ENCODE peak calls at places on chromosome 4, in four cellular contexts. Z is Panc1, S is HepG2, Q is K562. C is an unnamed sample. For H3K4me1, the result is how much of the 10 kb centered on the place peaks cover.

GRCh38 chr4:79597266-79597665 is 189.2 kb upstream of the GK2 start:
- DNase-seq in Z (no peak), S (no peak), Q (peak), C (no peak)

GRCh38 chr4:83661359-83661758 is 125.5 kb downstream of the GPAT3 start:
- DNase-seq in Z (no peak), S (no peak), Q (no peak), C (no peak)

GRCh38 chr4:41380758-41381157 is 124.0 kb downstream of the UCHL1 start:
- DNase-seq in Z (no peak), S (no peak), Q (no peak), C (no peak)

GRCh38 chr4:5712517-5712916 is 1.5 kb downstream of the EVC start:
- DNase-seq in Z (no peak), S (no peak), Q (no peak), C (no peak)

GRCh38 chr4:36476135-36476534 is 194.7 kb downstream of the DTHD1 start:
- DNase-seq in Z (no peak), S (no peak), Q (no peak), C (no peak)

GRCh38 chr4:40202474-40202873 is 5.6 kb downstream of the RHOH start:
- DNase-seq in Z (no peak), S (no peak), Q (no peak), C (no peak)

GRCh38 chr4:127601029-127601428 is 31.7 kb upstream of the INTU start:
- DNase-seq in Z (no peak), S (no peak), Q (no peak), C (no peak)

GRCh38 chr4:145878501-145879435 is 59.9 kb downstream of the ZNF827 start:
- DNase-seq in Z (no peak), S (no peak), Q (no peak), C (no peak)

GRCh38 chr4:76195326-76195725 is 18.3 kb downstream of the SCARB2 start:
- DNase-seq in Z (no peak), S (no peak), Q (no peak), C (no peak)

GRCh38 chr4:39621582-39621981 is 17.1 kb downstream of the SMIM14 start:
- DNase-seq in Z (no peak), S (peak), Q (peak), C (peak)

GRCh38 chr4:107391630-107392028 is 328.4 kb downstream of the PAPSS1 start:
- DNase-seq in Z (no peak), S (no peak), Q (no peak), C (no peak)

GRCh38 chr4:165031436-165032211 is at the start of gene TRIM60:
- DNase-seq in Z (no peak), S (no peak), Q (no peak), C (no peak)

GRCh38 chr4:48033825-48034413 is 17.3 kb downstream of the NIPAL1 start:
- DNase-seq in Z (no peak), S (peak), Q (peak), C (peak)

GRCh38 chr4:1706358-1706757 is 5.8 kb downstream of the SLBP start:
- DNase-seq in Z (no peak), S (no peak), Q (no peak), C (no peak)

GRCh38 chr4:105058177-105058812 is 88.4 kb upstream of the TET2 start:
- DNase-seq in Z (no peak), S (no peak), Q (peak), C (peak)

GRCh38 chr4:56870927-56871326 is 36.8 kb upstream of the REST start:
- DNase-seq in Z (no peak), S (no peak), Q (no peak), C (no peak)

GRCh38 chr4:153776601-153777000 is 12.3 kb downstream of the SFRP2 start:
- DNase-seq in Z (no peak), S (no peak), Q (no peak), C (no peak)

GRCh38 chr4:87982036-87982435 is 6.5 kb downstream of the SPP1 start:
- DNase-seq in Z (no peak), S (no peak), Q (no peak), C (no peak)

GRCh38 chr4:126215759-126216158 is 901.0 kb downstream of the FAT4 start:
- DNase-seq in Z (no peak), S (no peak), Q (no peak), C (no peak)

GRCh38 chr4:105179539-105180401 is 33.1 kb downstream of the TET2 start:
- DNase-seq in Z (no peak), S (peak), Q (no peak), C (no peak)

GRCh38 chr4:152032722-152033131 is 271.9 kb upstream of the GATB start:
- DNase-seq in Z (no peak), S (no peak), Q (no peak), C (no peak)

GRCh38 chr4:165207016-165207430 is 338 bp upstream of the KLHL2 start:
- DNase-seq in Z (no peak), S (no peak), Q (peak), C (no peak)

GRCh38 chr4:55635760-55636621 is at the start of gene NMU:
- DNase-seq in Z (no peak), S (peak), Q (peak), C (peak)
- H3K4me3 ChIP-seq in Z (peak), S (peak), Q (peak), C (peak)

DNA sequence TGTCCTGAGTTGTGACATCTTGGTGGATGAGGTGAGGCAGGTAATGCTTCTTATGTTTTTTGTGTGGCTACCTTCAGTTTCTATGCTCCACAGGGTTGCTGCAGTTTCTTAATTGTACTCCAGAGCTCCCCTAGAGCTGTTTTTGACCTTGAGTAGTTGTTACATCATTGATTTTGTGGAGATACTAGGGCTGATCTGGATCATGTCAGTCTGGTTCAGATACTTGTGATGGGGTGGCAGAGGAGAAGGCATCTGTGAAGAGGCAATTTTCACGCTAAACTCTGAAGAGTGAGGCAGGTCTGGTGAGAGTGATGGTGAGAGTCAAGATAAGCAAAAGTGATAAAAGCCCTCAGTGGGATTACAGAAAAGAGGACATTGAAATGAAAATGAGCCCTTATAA is 1180.2 kb downstream of the RAPGEF2 start:
- DNase-seq in Z (no peak), S (no peak), Q (no peak), C (no peak)
- TF ChIP-seq TCF7L2 in Z (no peak), S (no peak), Q (no peak), C (no peak)

DNA sequence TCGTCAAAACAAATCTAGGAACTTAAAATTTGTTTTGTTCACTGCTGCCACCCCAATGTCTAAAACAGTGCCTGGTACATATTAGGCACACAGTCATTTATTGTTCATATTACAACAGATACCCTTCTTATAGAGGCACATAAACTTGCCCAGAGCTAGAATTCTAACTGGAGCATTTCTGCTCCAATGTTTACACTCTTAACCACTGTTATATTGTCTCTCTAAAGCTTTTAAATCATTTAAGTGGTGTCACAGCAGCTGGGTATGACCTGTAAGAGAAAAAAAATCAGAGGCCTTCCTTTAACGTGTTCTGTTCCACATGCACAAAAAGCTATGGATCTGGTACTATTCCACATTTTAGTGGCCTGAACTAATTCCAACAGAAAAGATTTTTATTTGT is 3.0 kb downstream of the UBE2D3 start:
- DNase-seq in Z (no peak), S (no peak), Q (no peak), C (no peak)
- H3K4me1 ChIP-seq in Z (under half), S (half or more), Q (under half), C (under half)

GRCh38 chr4:183860726-183861125 is 44.4 kb upstream of the STOX2 start:
- DNase-seq in Z (no peak), S (no peak), Q (no peak), C (no peak)

GRCh38 chr4:183858011-183858615 is 47.0 kb upstream of the STOX2 start:
- DNase-seq in Z (no peak), S (no peak), Q (no peak), C (no peak)

GRCh38 chr4:183861426-183861825 is 43.7 kb upstream of the STOX2 start:
- DNase-seq in Z (no peak), S (no peak), Q (no peak), C (no peak)

GRCh38 chr4:183857040-183857439 is 48.1 kb upstream of the STOX2 start:
- DNase-seq in Z (no peak), S (no peak), Q (no peak), C (no peak)

GRCh38 chr4:183860110-183860509 is 45.0 kb upstream of the STOX2 start:
- DNase-seq in Z (no peak), S (no peak), Q (no peak), C (no peak)
- H3K4me3 ChIP-seq in Z (no peak), S (no peak), Q (no peak), C (no peak)

C was measured in HCT116.